ENCODE peak calls at places on chromosome 7, in ten cellular contexts. W is bronchial epithelial cell; A is fibroblast of the aortic adventitia; X is left ventricle myocardium inferior; S is CD4-positive, alpha-beta T cell; O is thoracic aorta; K is tibial artery; Z is uterus; N is fibroblast of lung; G is pancreas. P is an unnamed sample.

GRCh38 chr7:63789378-63790176 is 209.1 kb upstream of the ZNF722 start:
- DNase-seq in W (no peak), A (no peak), X (peak; percentile 22), S (no peak), O (no peak), K (no peak), Z (no peak), N (no peak), G (peak; percentile 22), P (no peak)

GRCh38 chr7:73612598-73613269 is 11.6 kb downstream of the MLXIPL start:
- DNase-seq in W (peak; percentile 61), A (peak; percentile 44), X (no peak), S (no peak), O (no peak), K (no peak), Z (no peak), N (peak; percentile 29), G (peak; percentile 52), P (no peak)

GRCh38 chr7:120185940-120186682 is 86.9 kb upstream of the KCND2 start:
- DNase-seq in W (no peak), A (peak; percentile 58), X (no peak), S (no peak), O (no peak), K (no peak), Z (no peak), N (peak; percentile 18), G (no peak), P (no peak)

GRCh38 chr7:1993776-1994740 is 238.7 kb downstream of the MAD1L1 start:
- DNase-seq in W (no peak), A (no peak), X (no peak), S (no peak), O (no peak), K (no peak), Z (no peak), N (no peak), G (no peak), P (no peak)

GRCh38 chr7:105799677-105800076 is 76.7 kb downstream of the ATXN7L1 start:
- DNase-seq in W (no peak), A (no peak), X (no peak), S (no peak), O (no peak), K (no peak), Z (no peak), N (no peak), G (no peak), P (no peak)

GRCh38 chr7:155333346-155334234 is 35.9 kb downstream of the INSIG1 start:
- DNase-seq in W (no peak), A (no peak), X (no peak), S (no peak), O (no peak), K (no peak), Z (no peak), N (no peak), G (no peak), P (no peak)

GRCh38 chr7:55343860-55344606 is 21.1 kb upstream of the LANCL2 start:
- DNase-seq in W (no peak), A (no peak), X (no peak), S (no peak), O (no peak), K (no peak), Z (no peak), N (no peak), G (no peak), P (no peak)

GRCh38 chr7:30503273-30504212 is 1.1 kb downstream of the GGCT start:
- DNase-seq in W (peak; percentile 19), A (peak; percentile 19), X (no peak), S (no peak), O (no peak), K (no peak), Z (no peak), N (peak; percentile 9), G (no peak), P (no peak)

GRCh38 chr7:96361116-96361857 is 39.4 kb upstream of the SLC25A13 start:
- DNase-seq in W (no peak), A (no peak), X (no peak), S (no peak), O (no peak), K (no peak), Z (no peak), N (no peak), G (no peak), P (no peak)
- TF ChIP-seq CTCF in W (no peak), A (no peak), X (no peak), S (no peak), O (no peak), K (no peak), Z (no peak), N (no peak), G (no peak), P (no peak)

GRCh38 chr7:84106291-84106690 is 88.3 kb downstream of the SEMA3A start:
- DNase-seq in W (no peak), A (no peak), X (no peak), S (no peak), O (no peak), K (no peak), Z (no peak), N (no peak), G (no peak), P (no peak)

GRCh38 chr7:84102213-84102612 is 92.4 kb downstream of the SEMA3A start:
- DNase-seq in W (peak; percentile 47), A (peak; percentile 76), X (no peak), S (no peak), O (no peak), K (no peak), Z (no peak), N (peak; percentile 76), G (no peak), P (no peak)

GRCh38 chr7:84104841-84105240 is 89.7 kb downstream of the SEMA3A start:
- DNase-seq in W (no peak), A (no peak), X (no peak), S (no peak), O (no peak), K (no peak), Z (no peak), N (no peak), G (no peak), P (no peak)

GRCh38 chr7:84105582-84105981 is 89.0 kb downstream of the SEMA3A start:
- DNase-seq in W (no peak), A (peak; percentile 68), X (no peak), S (no peak), O (no peak), K (no peak), Z (no peak), N (peak; percentile 46), G (no peak), P (no peak)

DNA sequence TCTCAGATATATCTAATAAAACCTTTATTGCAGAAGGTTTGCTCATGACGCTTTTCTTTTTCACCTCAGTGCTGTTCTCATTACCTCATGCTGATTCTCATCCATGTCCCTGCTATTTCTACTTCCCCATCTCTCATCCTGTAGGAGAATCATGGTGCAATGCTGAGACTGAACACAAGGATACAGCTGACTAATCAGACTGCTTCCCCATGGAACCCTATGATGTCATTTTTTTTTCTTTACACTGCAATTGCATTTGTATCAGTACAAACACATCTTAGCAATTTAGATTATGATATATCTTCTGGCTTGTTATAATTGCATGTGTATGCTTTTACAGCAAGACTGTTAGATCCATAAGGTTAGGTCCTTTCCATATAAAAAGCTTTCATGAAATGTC is 93.7 kb downstream of the SEMA3A start:
- DNase-seq in W (peak; percentile 82), A (peak; percentile 42), X (no peak), S (no peak), O (no peak), K (no peak), Z (no peak), N (peak; percentile 70), G (no peak), P (no peak)
- TF ChIP-seq CTCF in W (peak; percentile 24), A (peak; percentile 41), X (no peak), S (no peak), O (no peak), K (no peak), Z (no peak), N (peak; percentile 41), G (no peak), P (no peak)

GRCh38 chr7:69067397-69067796 is 530.9 kb upstream of the AUTS2 start:
- DNase-seq in W (peak; percentile 14), A (peak; percentile 1), X (no peak), S (no peak), O (no peak), K (no peak), Z (no peak), N (no peak), G (peak; percentile 22), P (no peak)
- TF ChIP-seq CTCF in W (peak; percentile 17), A (peak; percentile 10), X (peak; percentile 37), S (no peak), O (no peak), K (no peak), Z (no peak), N (no peak), G (no peak), P (no peak)

GRCh38 chr7:151704284-151704968 is 172.5 kb downstream of the PRKAG2 start:
- DNase-seq in W (no peak), A (no peak), X (peak; percentile 7), S (no peak), O (no peak), K (no peak), Z (no peak), N (no peak), G (no peak), P (no peak)

GRCh38 chr7:151706568-151707469 is 170.1 kb downstream of the PRKAG2 start:
- DNase-seq in W (no peak), A (peak; percentile 24), X (peak; percentile 5), S (no peak), O (no peak), K (no peak), Z (no peak), N (peak; percentile 45), G (no peak), P (no peak)

GRCh38 chr7:151704969-151705743 is 171.8 kb downstream of the PRKAG2 start:
- DNase-seq in W (no peak), A (no peak), X (peak; percentile 14), S (no peak), O (no peak), K (no peak), Z (no peak), N (no peak), G (no peak), P (no peak)

GRCh38 chr7:151707757-151708156 is 169.2 kb downstream of the PRKAG2 start:
- DNase-seq in W (no peak), A (no peak), X (no peak), S (no peak), O (no peak), K (no peak), Z (no peak), N (no peak), G (no peak), P (no peak)

DNA sequence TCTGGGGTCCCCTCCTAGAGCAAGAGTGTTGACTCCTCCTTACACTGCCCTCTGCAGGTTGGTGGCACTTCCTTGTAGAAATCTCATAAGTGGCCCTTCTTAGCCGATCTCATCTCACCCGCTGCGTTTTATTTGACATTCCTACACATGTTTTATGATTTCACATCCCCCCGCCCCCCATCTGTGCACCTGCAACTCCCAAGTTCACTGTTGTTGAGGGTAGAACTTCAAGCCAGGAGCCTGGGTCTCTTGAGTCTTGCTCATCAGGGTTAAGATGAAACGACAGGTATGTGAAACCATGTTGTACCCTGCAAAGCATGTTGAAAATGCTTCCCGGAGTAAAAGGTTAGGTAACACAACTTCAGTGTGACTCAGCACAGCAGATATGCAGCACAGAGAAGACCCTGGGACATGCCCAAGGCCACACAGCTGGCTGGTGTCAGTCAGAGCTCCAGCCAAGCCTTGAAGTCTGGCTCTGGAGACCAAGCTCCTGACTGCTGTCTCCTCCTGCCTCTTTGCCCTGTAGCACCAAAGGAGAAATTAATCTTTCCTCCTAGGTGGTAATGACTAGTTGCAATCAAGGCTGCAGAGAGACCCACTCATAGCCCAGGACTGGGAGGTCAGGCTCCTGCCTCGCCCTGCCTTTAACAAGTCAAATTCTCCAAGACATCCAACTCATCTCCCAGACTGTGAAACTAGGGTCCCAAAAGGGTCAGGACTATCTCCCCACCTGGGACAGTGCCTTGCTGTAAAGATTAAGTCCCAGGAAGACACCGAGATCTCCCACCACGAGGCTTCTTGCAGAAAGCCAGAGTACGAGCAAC is 171.0 kb downstream of the PRKAG2 start:
- DNase-seq in W (peak; percentile 75), A (peak; percentile 57), X (peak; percentile 15), S (no peak), O (no peak), K (no peak), Z (peak; percentile 53), N (peak; percentile 71), G (no peak), P (no peak)
- TF ChIP-seq CTCF in W (peak; percentile 69), A (peak; percentile 55), X (peak; percentile 65), S (no peak), O (peak; percentile 69), K (peak; percentile 54), Z (peak; percentile 17), N (peak; percentile 69), G (no peak), P (peak; percentile 64)